ENCODE peak calls at places on chromosomes 1 and 21, in eight cellular contexts. One of them, this sample, is unnamed.

GRCh38 chr1:102872097-102872496 is 236.2 kb downstream of the COL11A1 start:
- DNase-seq in mesothelial cell of epicardium: no peak
- DNase-seq in prostate gland: no peak
- DNase-seq in psoas muscle: no peak
- DNase-seq in body of pancreas: no peak
- DNase-seq in heart right ventricle: no peak
- DNase-seq in A673: no peak
- DNase-seq in colonic mucosa: no peak
- DNase-seq in this sample: no peak

GRCh38 chr1:207001492-207002245 is 30.9 kb downstream of the C1orf116 start:
- DNase-seq in A673: no peak
- DNase-seq in prostate gland: no peak
- DNase-seq in heart right ventricle: no peak
- DNase-seq in mesothelial cell of epicardium: no peak
- DNase-seq in body of pancreas: no peak
- DNase-seq in psoas muscle: no peak
- DNase-seq in colonic mucosa: peak
- DNase-seq in this sample: no peak

GRCh38 chr1:158169105-158169504 is 11.6 kb upstream of the CD1D start:
- DNase-seq in psoas muscle: no peak
- DNase-seq in prostate gland: no peak
- DNase-seq in colonic mucosa: no peak
- DNase-seq in mesothelial cell of epicardium: no peak
- DNase-seq in body of pancreas: no peak
- DNase-seq in A673: no peak
- DNase-seq in heart right ventricle: no peak
- DNase-seq in this sample: no peak

GRCh38 chr21:35512321-35512720 is 463.2 kb upstream of the RUNX1 start:
- DNase-seq in prostate gland: no peak
- DNase-seq in heart right ventricle: no peak
- DNase-seq in psoas muscle: no peak
- DNase-seq in colonic mucosa: no peak
- DNase-seq in body of pancreas: no peak
- DNase-seq in mesothelial cell of epicardium: no peak
- DNase-seq in A673: no peak
- DNase-seq in this sample: no peak

GRCh38 chr1:234065794-234066447 is 161.4 kb downstream of the SLC35F3 start:
- DNase-seq in A673: peak
- DNase-seq in colonic mucosa: peak
- DNase-seq in heart right ventricle: peak
- DNase-seq in psoas muscle: peak
- DNase-seq in prostate gland: peak
- DNase-seq in mesothelial cell of epicardium: peak
- DNase-seq in body of pancreas: peak
- DNase-seq in this sample: peak

GRCh38 chr21:36893581-36893980 is 72.9 kb downstream of the HLCS start:
- DNase-seq in body of pancreas: no peak
- DNase-seq in colonic mucosa: no peak
- DNase-seq in heart right ventricle: no peak
- DNase-seq in prostate gland: no peak
- DNase-seq in psoas muscle: no peak
- DNase-seq in A673: no peak
- DNase-seq in mesothelial cell of epicardium: no peak
- DNase-seq in this sample: no peak

GRCh38 chr1:194568610-194569009 is 1382.2 kb upstream of the B3GALT2 start:
- DNase-seq in body of pancreas: no peak
- DNase-seq in prostate gland: no peak
- DNase-seq in colonic mucosa: no peak
- DNase-seq in A673: no peak
- DNase-seq in psoas muscle: no peak
- DNase-seq in mesothelial cell of epicardium: no peak
- DNase-seq in heart right ventricle: no peak
- DNase-seq in this sample: no peak

GRCh38 chr1:179818743-179819173 is 58.8 kb downstream of the TOR1AIP2 start:
- DNase-seq in colonic mucosa: no peak
- DNase-seq in mesothelial cell of epicardium: no peak
- DNase-seq in heart right ventricle: peak
- DNase-seq in psoas muscle: peak
- DNase-seq in body of pancreas: no peak
- DNase-seq in A673: no peak
- DNase-seq in prostate gland: no peak
- DNase-seq in this sample: no peak

GRCh38 chr1:37486680-37487618 is 12.6 kb downstream of the ZC3H12A start:
- DNase-seq in heart right ventricle: peak
- DNase-seq in body of pancreas: peak
- DNase-seq in psoas muscle: peak
- DNase-seq in prostate gland: no peak
- DNase-seq in colonic mucosa: peak
- DNase-seq in A673: peak
- DNase-seq in mesothelial cell of epicardium: peak
- DNase-seq in this sample: peak

GRCh38 chr1:7454052-7454815 is 316.9 kb upstream of the VAMP3 start:
- DNase-seq in A673: peak
- DNase-seq in mesothelial cell of epicardium: no peak
- DNase-seq in colonic mucosa: peak
- DNase-seq in body of pancreas: no peak
- DNase-seq in heart right ventricle: peak
- DNase-seq in prostate gland: no peak
- DNase-seq in psoas muscle: no peak
- DNase-seq in this sample: no peak

GRCh38 chr1:44707959-44708831 is 22.8 kb downstream of the RNU5D-1 start:
- DNase-seq in A673: peak
- DNase-seq in heart right ventricle: no peak
- DNase-seq in mesothelial cell of epicardium: no peak
- DNase-seq in colonic mucosa: peak
- DNase-seq in body of pancreas: peak
- DNase-seq in prostate gland: no peak
- DNase-seq in psoas muscle: no peak
- DNase-seq in this sample: peak

GRCh38 chr1:205343431-205344009 is 13.2 kb downstream of the KLHDC8A start:
- DNase-seq in prostate gland: no peak
- DNase-seq in psoas muscle: no peak
- DNase-seq in colonic mucosa: no peak
- DNase-seq in mesothelial cell of epicardium: no peak
- DNase-seq in A673: no peak
- DNase-seq in heart right ventricle: no peak
- DNase-seq in body of pancreas: peak
- DNase-seq in this sample: no peak

GRCh38 chr1:27889506-27889905 is 17.2 kb downstream of the THEMIS2 start:
- DNase-seq in psoas muscle: no peak
- DNase-seq in A673: no peak
- DNase-seq in mesothelial cell of epicardium: no peak
- DNase-seq in prostate gland: no peak
- DNase-seq in body of pancreas: no peak
- DNase-seq in colonic mucosa: no peak
- DNase-seq in heart right ventricle: no peak
- DNase-seq in this sample: no peak

GRCh38 chr1:173862769-173863223 is 5.0 kb downstream of the GAS5 start:
- DNase-seq in prostate gland: no peak
- DNase-seq in A673: no peak
- DNase-seq in body of pancreas: no peak
- DNase-seq in mesothelial cell of epicardium: no peak
- DNase-seq in colonic mucosa: no peak
- DNase-seq in psoas muscle: no peak
- DNase-seq in heart right ventricle: no peak
- DNase-seq in this sample: no peak

GRCh38 chr21:34994646-34995631 is 54.2 kb downstream of the RUNX1 start:
- DNase-seq in heart right ventricle: no peak
- DNase-seq in A673: no peak
- DNase-seq in mesothelial cell of epicardium: no peak
- DNase-seq in colonic mucosa: no peak
- DNase-seq in prostate gland: no peak
- DNase-seq in psoas muscle: peak
- DNase-seq in body of pancreas: no peak
- DNase-seq in this sample: no peak

GRCh38 chr21:21666689-21667088 is 668.5 kb downstream of the NCAM2 start:
- DNase-seq in mesothelial cell of epicardium: no peak
- DNase-seq in colonic mucosa: no peak
- DNase-seq in body of pancreas: no peak
- DNase-seq in A673: no peak
- DNase-seq in psoas muscle: no peak
- DNase-seq in prostate gland: no peak
- DNase-seq in heart right ventricle: no peak
- DNase-seq in this sample: no peak

GRCh38 chr1:59767119-59767518 is 47.6 kb upstream of the HOOK1 start:
- DNase-seq in body of pancreas: no peak
- DNase-seq in heart right ventricle: no peak
- DNase-seq in prostate gland: no peak
- DNase-seq in colonic mucosa: no peak
- DNase-seq in mesothelial cell of epicardium: no peak
- DNase-seq in psoas muscle: no peak
- DNase-seq in A673: peak
- DNase-seq in this sample: no peak

GRCh38 chr1:206890690-206891089 is 6.6 kb upstream of the IL24 start:
- DNase-seq in body of pancreas: no peak
- DNase-seq in A673: peak
- DNase-seq in prostate gland: no peak
- DNase-seq in colonic mucosa: no peak
- DNase-seq in psoas muscle: no peak
- DNase-seq in mesothelial cell of epicardium: no peak
- DNase-seq in heart right ventricle: no peak
- DNase-seq in this sample: peak

GRCh38 chr1:54280652-54281051 is 80.7 kb downstream of the MRPL37 start:
- DNase-seq in mesothelial cell of epicardium: no peak
- DNase-seq in A673: no peak
- DNase-seq in psoas muscle: no peak
- DNase-seq in body of pancreas: no peak
- DNase-seq in colonic mucosa: no peak
- DNase-seq in heart right ventricle: no peak
- DNase-seq in prostate gland: no peak
- DNase-seq in this sample: peak

GRCh38 chr1:170695955-170696590 is 32.1 kb downstream of the PRRX1 start:
- DNase-seq in psoas muscle: no peak
- DNase-seq in mesothelial cell of epicardium: no peak
- DNase-seq in prostate gland: no peak
- DNase-seq in body of pancreas: no peak
- DNase-seq in colonic mucosa: no peak
- DNase-seq in A673: no peak
- DNase-seq in heart right ventricle: no peak
- DNase-seq in this sample: no peak

GRCh38 chr1:28812669-28813468 is 899 bp downstream of the OPRD1 start:
- DNase-seq in colonic mucosa: no peak
- DNase-seq in prostate gland: no peak
- DNase-seq in A673: no peak
- DNase-seq in body of pancreas: no peak
- DNase-seq in heart right ventricle: no peak
- DNase-seq in mesothelial cell of epicardium: no peak
- DNase-seq in psoas muscle: no peak
- DNase-seq in this sample: no peak

DNA sequence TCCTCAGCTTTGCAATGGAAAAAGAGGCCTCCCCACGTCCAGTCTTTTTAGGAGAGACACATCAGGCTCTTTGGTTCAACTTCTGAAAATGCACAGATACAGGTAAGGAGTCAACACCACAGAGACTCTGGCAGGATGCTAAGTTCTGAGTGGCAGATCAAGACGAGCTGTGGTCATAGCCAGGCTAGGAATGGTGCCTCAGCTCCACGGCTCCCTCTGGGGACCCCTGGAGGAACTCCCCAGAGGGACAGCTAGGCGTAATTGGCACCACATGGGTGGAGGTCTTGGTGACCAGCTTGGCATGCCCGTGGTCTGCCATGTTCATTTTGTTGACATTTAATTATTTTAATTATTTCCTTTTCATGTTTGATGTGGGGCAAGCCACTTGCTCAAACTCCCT is 206.1 kb downstream of the KAZN start:
- DNase-seq in body of pancreas: no peak
- DNase-seq in mesothelial cell of epicardium: no peak
- DNase-seq in heart right ventricle: no peak
- DNase-seq in colonic mucosa: no peak
- DNase-seq in psoas muscle: no peak
- DNase-seq in A673: peak
- DNase-seq in prostate gland: no peak
- DNase-seq in this sample: no peak
- TF ChIP-seq CTCF in body of pancreas: peak
- TF ChIP-seq CTCF in mesothelial cell of epicardium: no peak
- TF ChIP-seq CTCF in heart right ventricle: no peak
- TF ChIP-seq CTCF in colonic mucosa: no peak
- TF ChIP-seq CTCF in psoas muscle: no peak
- TF ChIP-seq CTCF in A673: peak
- TF ChIP-seq CTCF in prostate gland: no peak
- TF ChIP-seq CTCF in this sample: no peak

DNA sequence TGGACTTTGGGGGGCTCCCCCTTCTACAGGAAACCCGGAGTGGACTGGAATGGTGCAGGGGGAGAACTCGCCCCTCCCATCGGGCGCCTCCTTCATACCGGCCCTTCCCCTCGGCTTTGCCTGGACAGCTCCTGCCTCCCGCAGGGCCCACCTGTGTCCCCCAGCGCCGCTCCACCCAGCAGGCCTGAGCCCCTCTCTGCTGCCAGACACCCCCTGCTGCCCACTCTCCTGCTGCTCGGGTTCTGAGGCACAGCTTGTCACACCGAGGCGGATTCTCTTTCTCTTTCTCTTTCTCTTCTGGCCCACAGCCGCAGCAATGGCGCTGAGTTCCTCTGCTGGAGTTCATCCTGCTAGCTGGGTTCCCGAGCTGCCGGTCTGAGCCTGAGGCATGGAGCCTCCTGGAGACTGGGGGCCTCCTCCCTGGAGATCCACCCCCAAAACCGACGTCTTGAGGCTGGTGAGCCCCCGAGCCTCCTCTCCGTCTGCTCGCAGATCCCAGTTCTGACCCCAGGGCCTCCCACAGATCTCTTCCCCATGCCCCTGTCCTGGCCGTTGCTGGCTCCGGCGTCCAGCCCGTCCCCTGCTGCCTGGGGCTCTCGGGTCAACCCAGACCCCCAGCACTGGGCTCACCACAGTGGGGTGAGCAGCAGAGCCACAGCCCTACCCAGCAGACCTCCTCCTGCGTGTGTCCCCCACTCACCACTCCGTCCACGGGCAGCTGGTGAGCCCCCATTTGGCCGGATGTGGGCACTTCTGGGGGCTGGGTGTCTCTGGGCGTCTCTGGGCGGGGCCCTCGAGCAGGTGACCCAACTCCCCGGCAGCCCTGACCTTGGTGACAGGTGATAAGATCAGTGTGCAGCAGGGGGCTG is at the start of gene TNFRSF14:
- DNase-seq in mesothelial cell of epicardium: no peak
- DNase-seq in psoas muscle: peak
- DNase-seq in colonic mucosa: peak
- DNase-seq in prostate gland: peak
- DNase-seq in body of pancreas: peak
- DNase-seq in A673: peak
- DNase-seq in heart right ventricle: peak
- DNase-seq in this sample: peak
- TF ChIP-seq CTCF in mesothelial cell of epicardium: no peak
- TF ChIP-seq CTCF in psoas muscle: no peak
- TF ChIP-seq CTCF in colonic mucosa: no peak
- TF ChIP-seq CTCF in prostate gland: no peak
- TF ChIP-seq CTCF in body of pancreas: no peak
- TF ChIP-seq CTCF in A673: no peak
- TF ChIP-seq CTCF in heart right ventricle: no peak
- TF ChIP-seq CTCF in this sample: peak

GRCh38 chr1:67261646-67262045 is 46.0 kb upstream of the IL12RB2 start:
- DNase-seq in colonic mucosa: no peak
- DNase-seq in psoas muscle: no peak
- DNase-seq in prostate gland: no peak
- DNase-seq in mesothelial cell of epicardium: no peak
- DNase-seq in body of pancreas: peak
- DNase-seq in A673: peak
- DNase-seq in heart right ventricle: no peak
- DNase-seq in this sample: no peak
- TF ChIP-seq CTCF in colonic mucosa: no peak
- TF ChIP-seq CTCF in psoas muscle: no peak
- TF ChIP-seq CTCF in prostate gland: no peak
- TF ChIP-seq CTCF in mesothelial cell of epicardium: no peak
- TF ChIP-seq CTCF in body of pancreas: peak
- TF ChIP-seq CTCF in A673: peak
- TF ChIP-seq CTCF in heart right ventricle: no peak
- TF ChIP-seq CTCF in this sample: peak

GRCh38 chr1:232594018-232594502 is 35.9 kb downstream of the SIPA1L2 start:
- DNase-seq in colonic mucosa: no peak
- DNase-seq in heart right ventricle: no peak
- DNase-seq in mesothelial cell of epicardium: no peak
- DNase-seq in body of pancreas: no peak
- DNase-seq in psoas muscle: no peak
- DNase-seq in A673: no peak
- DNase-seq in prostate gland: no peak
- DNase-seq in this sample: no peak
- TF ChIP-seq CTCF in colonic mucosa: no peak
- TF ChIP-seq CTCF in heart right ventricle: no peak
- TF ChIP-seq CTCF in mesothelial cell of epicardium: no peak
- TF ChIP-seq CTCF in body of pancreas: no peak
- TF ChIP-seq CTCF in psoas muscle: no peak
- TF ChIP-seq CTCF in A673: no peak
- TF ChIP-seq CTCF in prostate gland: no peak
- TF ChIP-seq CTCF in this sample: no peak